ENCODE peak calls at places on chromosomes 3 and 15, in six cellular contexts. F is GM12865, D is psoas muscle, V is stomach, S is body of pancreas, T is GM06990. E is an unnamed sample.

GRCh38 chr3:48504051-48504946 is at the start of gene SHISA5:
- DNase-seq in F (peak; percentile 56), D (peak; percentile 88), V (peak; percentile 76), S (peak; percentile 73), T (peak; percentile 51), E (peak; percentile 25)

GRCh38 chr15:49621327-49622210 is 721 bp downstream of the DTWD1 start:
- DNase-seq in D (no peak), T (no peak), F (peak; percentile 28), V (no peak), S (peak; percentile 25), E (no peak)

GRCh38 chr15:74976159-74976558 is 19.2 kb upstream of the SCAMP5 start:
- DNase-seq in V (no peak), F (no peak), S (no peak), D (no peak), T (no peak), E (no peak)

GRCh38 chr3:42649783-42650182 is 3.7 kb upstream of the ZBTB47 start:
- DNase-seq in F (no peak), S (no peak), D (no peak), V (no peak), T (no peak), E (no peak)

GRCh38 chr3:138331143-138331894 is 1.7 kb upstream of the NME9 start:
- DNase-seq in F (peak; percentile 19), V (no peak), S (no peak), T (no peak), D (peak; percentile 71), E (peak; percentile 39)

GRCh38 chr3:134029734-134030381 is at the start of gene SLCO2A1:
- DNase-seq in T (no peak), V (peak; percentile 39), F (no peak), S (peak; percentile 52), D (no peak), E (no peak)

GRCh38 chr3:151580592-151580991 is 119.7 kb upstream of the IGSF10 start:
- DNase-seq in T (no peak), D (no peak), V (no peak), F (no peak), S (no peak), E (peak; percentile 72)

GRCh38 chr15:84814826-84815375 is 2.3 kb upstream of the ALPK3 start:
- DNase-seq in T (no peak), V (no peak), S (no peak), F (no peak), D (no peak), E (no peak)

GRCh38 chr15:35540885-35541284 is 5.1 kb downstream of the DPH6 start:
- DNase-seq in T (no peak), F (no peak), D (no peak), S (no peak), V (no peak), E (peak; percentile 72)

GRCh38 chr3:147925272-147925671 is 516.1 kb downstream of the ZIC1 start:
- DNase-seq in F (no peak), S (no peak), V (no peak), T (no peak), D (no peak), E (no peak)

GRCh38 chr3:17195192-17195611 is 310.4 kb downstream of the PLCL2 start:
- DNase-seq in F (peak; percentile 90), S (peak; percentile 66), T (peak; percentile 62), V (no peak), D (no peak), E (no peak)

GRCh38 chr15:20341901-20342605 is 199.5 kb downstream of the GOLGA6L6 start:
- DNase-seq in D (peak; percentile 90), T (no peak), F (no peak), S (peak; percentile 73), V (peak; percentile 72), E (no peak)

GRCh38 chr3:45043715-45044299 is 17.7 kb downstream of the CLEC3B start:
- DNase-seq in D (no peak), F (no peak), V (no peak), S (no peak), T (no peak), E (peak; percentile 68)

GRCh38 chr15:67831363-67831762 is 6.1 kb downstream of the SKOR1 start:
- DNase-seq in T (no peak), F (no peak), S (no peak), V (no peak), D (peak; percentile 12), E (no peak)

GRCh38 chr3:184549793-184550585 is 11.6 kb upstream of the EPHB3 start:
- DNase-seq in D (no peak), V (peak; percentile 85), F (no peak), T (no peak), S (peak; percentile 51), E (no peak)

GRCh38 chr15:66387176-66388056 is 704 bp downstream of the MAP2K1 start:
- DNase-seq in D (peak; percentile 86), V (peak; percentile 67), S (peak; percentile 73), F (peak; percentile 70), T (peak; percentile 73), E (peak; percentile 58)

GRCh38 chr3:8606666-8607065 is 37.9 kb downstream of the SSUH2 start:
- DNase-seq in T (no peak), V (no peak), D (no peak), F (no peak), S (no peak), E (no peak)

GRCh38 chr15:88440021-88440420 is 27.2 kb downstream of the MRPL46 start:
- DNase-seq in T (no peak), S (no peak), D (no peak), F (no peak), V (no peak), E (peak; percentile 78)

GRCh38 chr15:98952381-98952803 is 55.2 kb downstream of the PGPEP1L start:
- DNase-seq in T (peak; percentile 59), F (peak; percentile 95), D (no peak), V (peak; percentile 59), S (peak; percentile 69), E (no peak)

GRCh38 chr3:56800373-56801150 is 1.2 kb downstream of the ARHGEF3 start:
- DNase-seq in T (peak; percentile 58), V (peak; percentile 40), D (no peak), S (peak; percentile 46), F (peak; percentile 69), E (no peak)

GRCh38 chr15:63381301-63382192 is at the start of gene CA12:
- DNase-seq in D (peak; percentile 63), S (peak; percentile 80), V (peak; percentile 45), T (peak; percentile 18), F (no peak), E (no peak)

GRCh38 chr3:161851941-161852566 is 355.4 kb downstream of the OTOL1 start:
- DNase-seq in V (peak; percentile 57), S (peak; percentile 63), D (no peak), F (peak; percentile 67), T (peak; percentile 3), E (peak; percentile 30)

GRCh38 chr3:149572796-149573414 is 84.9 kb downstream of the WWTR1 start:
- DNase-seq in S (no peak), D (no peak), T (no peak), V (no peak), F (no peak), E (peak; percentile 65)

DNA sequence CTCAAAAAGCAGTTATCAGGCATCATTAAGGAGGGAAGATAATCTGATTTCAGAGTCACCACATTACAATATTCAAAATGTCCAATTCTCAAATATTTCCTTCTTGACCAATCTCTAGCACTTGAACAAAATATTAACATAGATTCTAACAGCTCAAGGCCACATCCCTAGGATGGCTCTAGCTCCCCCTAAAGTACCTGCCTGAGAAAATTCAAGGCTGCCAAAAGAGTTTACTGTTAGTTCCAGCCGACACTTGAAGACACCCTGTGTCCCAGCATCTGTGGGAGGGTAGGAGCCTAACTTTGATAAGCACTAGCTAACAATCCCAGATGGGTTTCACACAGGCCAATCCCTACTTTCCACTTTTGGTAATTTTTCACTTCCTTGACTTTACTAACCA is 10.4 kb downstream of the NSMCE3 start:
- DNase-seq in T (no peak), F (peak; percentile 13), S (no peak), D (no peak), V (no peak), E (no peak)
- TF ChIP-seq CTCF in T (peak; percentile 10), F (peak; percentile 2), S (no peak), D (no peak), V (no peak), E (no peak)

DNA sequence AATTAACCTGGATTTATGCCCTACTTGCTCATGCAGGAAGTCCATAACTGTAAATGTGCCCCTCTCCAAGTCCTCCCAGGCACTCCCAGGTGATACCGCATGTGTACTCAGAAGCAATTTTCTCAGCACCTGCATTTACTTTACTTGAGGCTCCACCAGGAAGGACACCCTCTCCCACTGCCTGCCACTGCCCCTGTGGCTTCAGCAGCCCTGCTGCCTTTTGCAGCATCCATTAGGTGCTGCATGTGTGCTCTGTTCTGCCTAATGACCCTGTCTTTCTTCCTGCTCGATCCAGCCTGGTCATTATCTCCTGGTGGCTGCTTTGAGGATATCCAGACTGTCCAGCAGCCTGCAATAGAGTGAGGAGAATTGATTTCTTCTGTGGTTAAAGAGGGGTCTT is 107.6 kb upstream of the SEMA6D start:
- DNase-seq in D (no peak), T (no peak), V (no peak), F (no peak), S (no peak), E (no peak)
- TF ChIP-seq CTCF in D (no peak), T (no peak), V (no peak), F (no peak), S (no peak), E (no peak)

GRCh38 chr3:186237915-186238314 is 124.1 kb downstream of the DGKG start:
- DNase-seq in F (peak; percentile 66), S (no peak), D (no peak), T (peak; percentile 51), V (no peak), E (no peak)

GRCh38 chr3:186236357-186237020 is 125.5 kb downstream of the DGKG start:
- DNase-seq in V (no peak), F (peak; percentile 59), S (no peak), D (no peak), T (no peak), E (no peak)

GRCh38 chr3:186235554-186235953 is 126.5 kb downstream of the DGKG start:
- DNase-seq in T (peak; percentile 45), F (peak; percentile 68), S (no peak), V (no peak), D (no peak), E (no peak)

GRCh38 chr3:186241910-186242821 is 119.9 kb downstream of the DGKG start:
- DNase-seq in D (peak; percentile 90), F (peak; percentile 93), V (peak; percentile 76), S (peak; percentile 81), T (peak; percentile 70), E (peak; percentile 36)

GRCh38 chr3:186239321-186239720 is 122.7 kb downstream of the DGKG start:
- DNase-seq in T (no peak), D (no peak), V (peak; percentile 58), F (no peak), S (peak; percentile 17), E (no peak)
- TF ChIP-seq CTCF in T (no peak), D (peak; percentile 34), V (no peak), F (no peak), S (no peak), E (peak; percentile 30)

GRCh38 chr3:11845661-11846060 is 1.0 kb downstream of the TAMM41 start:
- DNase-seq in T (no peak), S (no peak), D (no peak), F (peak; percentile 30), V (no peak), E (no peak)

GRCh38 chr3:11844891-11845290 is 1.8 kb downstream of the TAMM41 start:
- DNase-seq in S (no peak), T (no peak), V (no peak), F (no peak), D (no peak), E (no peak)

GRCh38 chr3:11847607-11848006 is 922 bp upstream of the TAMM41 start:
- DNase-seq in T (no peak), D (no peak), V (no peak), F (no peak), S (no peak), E (no peak)

GRCh38 chr3:11846281-11847034 is at the start of gene TAMM41:
- DNase-seq in S (peak; percentile 91), F (peak; percentile 94), T (peak; percentile 86), D (peak; percentile 95), V (peak; percentile 91), E (peak; percentile 86)

GRCh38 chr3:11847035-11847394 is 330 bp upstream of the TAMM41 start:
- DNase-seq in F (no peak), V (no peak), S (no peak), D (no peak), T (no peak), E (no peak)
- TF ChIP-seq CTCF in F (no peak), V (no peak), S (no peak), D (no peak), T (no peak), E (no peak)